ENCODE peak calls at places on chromosome 13, in four cellular contexts. L is breast epithelium, Y is K562, E is Panc1. V is an unnamed sample. For H3K27me3, the result is how much of the 10 kb centered on the place peaks cover.

GRCh38 chr13:78323848-78324247 is 279.5 kb downstream of the POU4F1 start:
- DNase-seq in E (no peak), L (no peak), Y (no peak), V (no peak)

GRCh38 chr13:59562924-59563323 is 600.8 kb downstream of the DIAPH3 start:
- DNase-seq in Y (no peak), L (no peak), E (no peak), V (no peak)

GRCh38 chr13:104389722-104390121 is 1323.5 kb upstream of the SLC10A2 start:
- DNase-seq in E (no peak), L (no peak), Y (no peak), V (no peak)

GRCh38 chr13:87344176-87344575 is 327.0 kb upstream of the SLITRK5 start:
- DNase-seq in Y (no peak), E (no peak), L (no peak), V (no peak)

GRCh38 chr13:69857188-69857821 is 250.3 kb upstream of the ATXN8OS start:
- DNase-seq in L (no peak), E (peak), Y (peak), V (no peak)

GRCh38 chr13:87820221-87820620 is 149.1 kb downstream of the SLITRK5 start:
- DNase-seq in Y (no peak), L (no peak), E (no peak), V (no peak)

GRCh38 chr13:108895220-108895704 is 265.9 kb downstream of the MYO16 start:
- DNase-seq in Y (no peak), E (no peak), L (no peak), V (no peak)

GRCh38 chr13:76380436-76381065 is 505.7 kb downstream of the KCTD12 start:
- DNase-seq in E (no peak), Y (no peak), L (no peak), V (no peak)

GRCh38 chr13:71602327-71602726 is 264.7 kb downstream of the DACH1 start:
- DNase-seq in Y (no peak), L (no peak), E (no peak), V (no peak)

GRCh38 chr13:29830000-29830399 is 20.4 kb downstream of the UBL3 start:
- DNase-seq in Y (no peak), E (no peak), L (no peak), V (no peak)

GRCh38 chr13:28117689-28118377 is 17.5 kb upstream of the FLT3 start:
- DNase-seq in E (no peak), Y (no peak), L (no peak), V (no peak)

GRCh38 chr13:27472441-27472840 is 22.1 kb upstream of the MTIF3 start:
- DNase-seq in L (no peak), E (no peak), Y (no peak), V (no peak)

GRCh38 chr13:106033634-106034033 is 501.8 kb downstream of the EFNB2 start:
- DNase-seq in L (no peak), Y (no peak), E (no peak), V (no peak)

GRCh38 chr13:97468331-97468730 is 34.4 kb downstream of the RAP2A start:
- DNase-seq in Y (no peak), L (no peak), E (no peak), V (no peak)

GRCh38 chr13:26882731-26883130 is 122.1 kb upstream of the GPR12 start:
- DNase-seq in Y (no peak), L (no peak), E (no peak), V (no peak)

GRCh38 chr13:33003458-33004019 is 12.7 kb upstream of the KL start:
- DNase-seq in Y (no peak), E (no peak), L (no peak), V (no peak)

GRCh38 chr13:49859568-49859967 is 67.1 kb upstream of the KPNA3 start:
- DNase-seq in E (no peak), L (no peak), Y (no peak), V (no peak)

GRCh38 chr13:30654430-30654829 is 36.7 kb downstream of the USPL1 start:
- DNase-seq in L (no peak), Y (peak), E (no peak), V (no peak)

GRCh38 chr13:29767006-29767405 is 83.4 kb downstream of the UBL3 start:
- DNase-seq in L (no peak), Y (no peak), E (no peak), V (no peak)

DNA sequence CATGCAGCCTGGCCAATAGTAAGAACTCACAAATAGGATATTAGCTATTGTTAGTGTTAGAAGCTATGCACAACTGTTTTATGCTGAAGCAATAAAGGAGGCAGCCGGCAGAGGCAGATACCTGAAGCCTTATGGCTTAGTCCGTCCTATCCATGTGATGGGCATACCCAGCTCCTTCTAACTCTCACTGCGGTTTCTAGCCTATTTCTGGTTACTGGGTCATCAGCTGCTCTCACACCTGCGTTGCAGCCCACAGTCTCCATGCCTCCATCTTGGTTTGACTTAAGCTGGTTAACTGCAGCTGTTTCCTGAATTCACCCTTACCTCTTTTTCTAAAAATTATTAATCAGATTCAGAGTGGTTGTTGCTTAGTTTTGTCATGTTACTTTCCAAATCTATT is 40.5 kb upstream of the CNMD start:
- DNase-seq in E (no peak), L (no peak), Y (no peak), V (no peak)
- H3K27me3 ChIP-seq in E (under half), L (under half), Y (under half), V (under half)

DNA sequence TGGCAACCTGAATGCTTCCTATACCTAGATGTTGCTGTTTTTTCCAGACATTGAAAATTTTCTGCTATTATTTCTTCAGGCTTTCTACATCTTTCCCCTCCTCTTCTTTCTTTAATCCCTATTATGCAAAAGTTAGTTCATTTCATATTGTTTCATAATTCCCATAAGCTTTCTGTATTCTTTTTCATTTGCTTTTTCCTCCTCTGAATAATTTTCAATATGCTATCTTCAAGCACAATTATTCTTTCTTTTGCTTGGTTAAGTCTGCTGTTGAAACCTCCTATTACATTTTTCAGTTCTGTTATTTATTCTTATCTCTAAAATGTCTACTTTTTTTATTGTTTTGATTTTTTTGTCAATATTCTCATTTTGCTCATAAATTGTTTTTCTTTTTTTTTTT is 947.1 kb upstream of the MIR17HG start:
- DNase-seq in E (no peak), Y (no peak), L (no peak), V (no peak)
- H3K4me3 ChIP-seq in E (no peak), Y (no peak), L (no peak), V (no peak)

GRCh38 chr13:41018583-41018909 is 570 bp downstream of the ELF1 start:
- DNase-seq in E (no peak), L (no peak), Y (no peak), V (no peak)

GRCh38 chr13:41019578-41020347 is 647 bp upstream of the ELF1 start:
- DNase-seq in L (no peak), E (no peak), Y (no peak), V (no peak)

GRCh38 chr13:41017153-41017552 is 2.0 kb downstream of the ELF1 start:
- DNase-seq in E (no peak), Y (no peak), L (peak), V (no peak)

GRCh38 chr13:41017744-41018582 is 1.2 kb downstream of the ELF1 start:
- DNase-seq in E (no peak), Y (no peak), L (no peak), V (no peak)

DNA sequence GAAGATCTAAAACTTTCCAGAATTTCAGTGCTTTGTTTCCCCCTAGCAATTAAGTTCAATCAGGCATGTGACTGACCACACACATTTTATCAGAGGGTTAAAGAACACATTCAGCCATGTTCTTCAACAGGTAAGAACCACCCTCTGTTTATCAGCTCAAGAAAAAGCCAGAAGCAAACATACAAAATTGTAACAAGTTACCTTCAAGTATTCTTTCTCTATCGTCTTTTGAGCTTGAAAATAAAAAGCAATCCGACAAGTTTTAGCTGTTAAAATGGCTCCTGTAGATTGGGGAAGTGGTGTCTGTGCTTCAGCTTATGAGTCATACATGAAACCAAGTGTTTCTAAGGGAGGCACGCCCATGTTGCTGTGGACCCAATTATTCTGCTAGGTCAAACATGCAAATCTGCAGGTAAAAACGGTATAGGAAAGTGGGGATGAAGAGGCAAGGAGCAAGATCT is at the start of gene ELF1:
- DNase-seq in Y (peak), E (no peak), L (peak), V (no peak)
- TF ChIP-seq POLR2AphosphoS5 in Y (no peak), E (no peak), L (no peak), V (peak)

DNA sequence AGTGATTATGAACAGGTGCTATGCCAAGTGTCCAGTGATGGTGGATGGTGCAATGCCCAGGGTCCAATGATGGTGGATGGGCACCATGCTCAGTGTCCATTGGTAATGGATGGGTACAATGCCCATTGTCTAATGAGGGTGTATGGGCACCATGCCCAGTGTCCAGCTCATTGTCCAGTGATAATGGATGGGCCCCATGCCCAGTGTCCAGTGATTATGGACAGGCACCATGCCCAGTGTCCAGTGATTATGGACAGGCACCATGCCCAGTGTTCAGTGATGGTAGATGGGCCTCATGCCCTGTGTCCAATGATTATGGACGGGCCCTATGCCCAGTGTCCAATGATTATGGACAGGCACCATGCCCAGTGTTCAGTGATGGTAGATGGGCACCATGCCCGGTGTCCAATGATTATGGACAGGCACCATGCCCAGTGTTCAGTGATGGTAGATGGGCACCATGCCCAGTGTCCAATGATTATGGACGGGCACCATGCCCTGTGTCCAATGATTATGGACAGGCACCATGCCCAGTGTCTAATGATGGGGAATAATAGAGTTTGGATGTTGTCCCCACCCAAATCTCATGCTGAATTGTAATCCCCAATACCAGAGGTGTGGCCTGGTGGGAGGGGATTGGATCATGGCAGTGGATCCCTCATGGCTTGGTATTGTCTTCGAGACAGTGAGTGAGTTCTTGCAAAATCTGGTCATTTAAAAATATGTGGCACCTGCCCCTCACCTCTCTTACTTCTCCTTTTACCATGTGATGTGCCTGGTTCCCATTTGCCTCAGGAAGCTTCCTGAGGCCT is 87.8 kb downstream of the ANKRD10 start:
- DNase-seq in E (no peak), Y (no peak), L (no peak), V (peak)
- H3K27me3 ChIP-seq in E (under half), Y (under half), L (under half), V (under half)

DNA sequence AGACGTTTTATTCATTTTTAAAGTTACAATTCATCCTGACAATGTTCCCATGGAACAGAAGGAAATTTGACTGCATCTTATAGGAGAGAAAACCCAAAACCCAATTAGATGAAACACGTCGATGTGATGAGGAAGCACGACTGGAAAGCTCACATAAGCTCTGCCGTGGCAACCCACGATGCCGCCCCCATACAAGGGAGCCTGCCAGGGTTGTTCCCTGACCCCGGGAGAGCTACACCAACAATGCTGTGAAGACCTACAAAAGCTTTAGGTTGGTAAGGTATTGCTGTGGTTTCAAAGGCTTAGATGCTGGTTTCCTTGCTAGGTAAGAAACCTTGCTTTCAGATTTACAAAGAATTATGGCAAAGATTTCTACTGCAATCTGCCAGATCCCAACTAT is 393.1 kb downstream of the KLF12 start:
- DNase-seq in E (no peak), L (no peak), Y (no peak), V (no peak)
- H3K4me3 ChIP-seq in E (no peak), L (peak), Y (no peak), V (no peak)

GRCh38 chr13:46380242-46380641 is 6.8 kb downstream of the RUBCNL start:
- DNase-seq in E (no peak), L (no peak), Y (no peak), V (no peak)

GRCh38 chr13:46377554-46377953 is 9.5 kb downstream of the RUBCNL start:
- DNase-seq in L (no peak), Y (no peak), E (no peak), V (no peak)

GRCh38 chr13:46374710-46375109 is 12.3 kb downstream of the RUBCNL start:
- DNase-seq in E (no peak), Y (no peak), L (no peak), V (no peak)

GRCh38 chr13:46382224-46382623 is 4.8 kb downstream of the RUBCNL start:
- DNase-seq in L (no peak), E (no peak), Y (no peak), V (no peak)

DNA sequence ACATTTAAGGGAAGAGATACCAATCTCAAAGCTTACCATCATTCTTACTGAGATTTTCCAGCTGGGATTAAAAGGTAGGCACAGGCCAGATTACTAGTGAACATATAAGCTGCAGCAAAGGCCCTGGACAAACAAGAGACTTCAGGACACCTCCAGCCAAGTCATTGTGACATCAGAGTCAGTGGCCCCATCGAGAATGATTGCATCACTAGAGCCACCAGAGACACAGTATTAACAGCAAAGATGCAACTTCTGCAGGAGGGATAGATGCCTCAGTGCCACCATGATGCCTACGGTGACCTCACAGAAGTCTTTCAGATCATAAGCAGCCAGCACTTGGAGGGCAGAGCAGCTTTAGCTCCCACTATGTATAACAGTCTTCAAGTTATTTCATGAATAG is 8.6 kb downstream of the RUBCNL start:
- DNase-seq in Y (no peak), E (no peak), L (no peak), V (no peak)
- TF ChIP-seq POLR2AphosphoS5 in Y (no peak), E (no peak), L (no peak), V (no peak)

GRCh38 chr13:36696410-36696809 is 22.6 kb downstream of the SERTM1 start:
- DNase-seq in E (no peak), L (no peak), Y (no peak), V (no peak)
- H3K27me3 ChIP-seq in E (under half), L (under half), Y (under half), V (under half)

DNA sequence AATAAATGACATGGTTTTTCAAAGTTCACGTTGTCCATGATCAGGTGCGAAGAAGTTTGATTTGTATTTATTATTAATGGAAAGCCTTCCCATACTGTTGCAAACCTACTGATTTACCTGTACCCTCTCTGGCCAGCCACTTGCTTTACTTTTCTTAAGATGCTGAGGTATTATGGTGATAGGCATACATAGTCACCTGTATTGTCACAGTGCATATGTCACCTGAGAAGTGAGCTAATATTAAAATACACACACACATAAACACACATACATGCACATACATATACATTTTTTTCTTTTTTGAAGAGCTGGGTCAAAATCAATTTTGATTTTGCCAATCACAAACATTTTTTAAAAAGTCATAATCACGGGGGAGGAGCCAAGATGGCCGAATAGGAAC is 72.1 kb downstream of the RNASEH2B start:
- DNase-seq in L (no peak), Y (no peak), E (no peak), V (no peak)
- H3K4me3 ChIP-seq in L (no peak), Y (no peak), E (no peak), V (no peak)

GRCh38 chr13:44197791-44198770 is 175.5 kb upstream of the SERP2 start:
- DNase-seq in L (no peak), E (no peak), Y (no peak), V (no peak)
- TF ChIP-seq POLR2AphosphoS5 in L (no peak), E (no peak), Y (no peak), V (no peak)

V was measured in vagina.